ENCODE peak calls at places on chromosomes 3 and 15, in four cellular contexts. W is activated CD4-positive, alpha-beta T cell treated with anti-CD3 and anti-CD28 coated beads, Interleukin-2, amount 50 U/mL, for 24 hours; V is esophagus squamous epithelium; U is stimulated activated CD4-positive, alpha-beta T cell treated with anti-CD3 and anti-CD28 coated beads, Interleukin-2, amount 100 ng/mL, for 24 hours. X is an unnamed sample.

GRCh38 chr15:51374131-51374530 is 32.7 kb downstream of the GLDN start:
- DNase-seq in W (no peak), V (no peak), U (no peak), X (no peak)

GRCh38 chr15:91862891-91863520 is 9.5 kb downstream of the SLCO3A1 start:
- DNase-seq in W (no peak), V (no peak), U (no peak), X (no peak)

GRCh38 chr15:71224024-71224423 is 108.8 kb downstream of the THSD4 start:
- DNase-seq in W (no peak), V (no peak), U (no peak), X (no peak)

GRCh38 chr3:29356062-29356461 is 75.2 kb downstream of the RBMS3 start:
- DNase-seq in W (no peak), V (no peak), U (no peak), X (no peak)

GRCh38 chr3:117217837-117218236 is 508.3 kb downstream of the TUSC7 start:
- DNase-seq in W (no peak), V (no peak), U (no peak), X (no peak)

GRCh38 chr15:96294766-96295165 is 35.7 kb upstream of the NR2F2 start:
- DNase-seq in W (no peak), V (no peak), U (no peak), X (no peak)

GRCh38 chr3:127304121-127304744 is 16.4 kb upstream of the PRR20G start:
- DNase-seq in W (no peak), V (no peak), U (no peak), X (no peak)

GRCh38 chr15:78714890-78715289 is 73.9 kb upstream of the CHRNB4 start:
- DNase-seq in W (no peak), V (no peak), U (no peak), X (no peak)

GRCh38 chr15:25727116-25727515 is 136.0 kb downstream of the ATP10A start:
- DNase-seq in W (no peak), V (no peak), U (no peak), X (peak)

GRCh38 chr3:141575879-141576743 is 89.3 kb downstream of the RASA2 start:
- DNase-seq in W (no peak), V (no peak), U (no peak), X (no peak)

GRCh38 chr3:71127463-71128243 is 455.9 kb downstream of the FOXP1 start:
- DNase-seq in W (peak), V (no peak), U (peak), X (no peak)

GRCh38 chr15:47576921-47577474 is 140.3 kb upstream of the SEMA6D start:
- DNase-seq in W (no peak), V (no peak), U (no peak), X (no peak)

GRCh38 chr15:78389356-78389755 is 48.7 kb upstream of the IREB2 start:
- DNase-seq in W (no peak), V (no peak), U (no peak), X (no peak)

GRCh38 chr15:71596672-71597071 is 213.7 kb upstream of the NR2E3 start:
- DNase-seq in W (no peak), V (no peak), U (no peak), X (no peak)

GRCh38 chr15:63396546-63396939 is 14.9 kb upstream of the CA12 start:
- DNase-seq in W (no peak), V (no peak), U (no peak), X (no peak)

GRCh38 chr15:93029613-93030429 is 59.2 kb downstream of the RGMA start:
- DNase-seq in W (no peak), V (no peak), U (no peak), X (no peak)